ENCODE peak calls at places on chromosomes 7 and 10, in four cellular contexts. One of them, this sample, is unnamed.

GRCh38 chr10:32629910-32630309 is 184.0 kb downstream of the CCDC7 start:
- DNase-seq in left lobe of liver: no peak
- DNase-seq in MM.1S: no peak
- DNase-seq in nephron progenitor cell: no peak
- DNase-seq in this sample: no peak

GRCh38 chr10:89738551-89739209 is 37.3 kb downstream of the KIF20B start:
- DNase-seq in MM.1S: peak; percentile 65
- DNase-seq in nephron progenitor cell: no peak
- DNase-seq in left lobe of liver: no peak
- DNase-seq in this sample: no peak

GRCh38 chr10:35993816-35994515 is 351.9 kb upstream of the FZD8 start:
- DNase-seq in nephron progenitor cell: no peak
- DNase-seq in MM.1S: no peak
- DNase-seq in left lobe of liver: no peak
- DNase-seq in this sample: no peak

GRCh38 chr10:43453266-43453831 is 16.4 kb downstream of the ZNF487 start:
- DNase-seq in nephron progenitor cell: no peak
- DNase-seq in left lobe of liver: no peak
- DNase-seq in MM.1S: no peak
- DNase-seq in this sample: no peak

GRCh38 chr7:36381056-36381455 is 8.6 kb upstream of the ANLN start:
- DNase-seq in MM.1S: no peak
- DNase-seq in left lobe of liver: no peak
- DNase-seq in nephron progenitor cell: no peak
- DNase-seq in this sample: no peak

GRCh38 chr7:30226593-30227268 is 57.7 kb upstream of the ZNRF2 start:
- DNase-seq in nephron progenitor cell: peak; percentile 33
- DNase-seq in left lobe of liver: peak; percentile 79
- DNase-seq in MM.1S: no peak
- DNase-seq in this sample: no peak

GRCh38 chr7:55086413-55087201 is 67.8 kb downstream of the EGFR start:
- DNase-seq in left lobe of liver: no peak
- DNase-seq in MM.1S: no peak
- DNase-seq in nephron progenitor cell: no peak
- DNase-seq in this sample: peak; percentile 38

GRCh38 chr10:89392974-89393373 is 551 bp downstream of the IFIT1 start:
- DNase-seq in left lobe of liver: no peak
- DNase-seq in nephron progenitor cell: no peak
- DNase-seq in MM.1S: peak; percentile 82
- DNase-seq in this sample: no peak

GRCh38 chr7:31734456-31734855 is 47.4 kb downstream of the PPP1R17 start:
- DNase-seq in MM.1S: no peak
- DNase-seq in left lobe of liver: no peak
- DNase-seq in nephron progenitor cell: no peak
- DNase-seq in this sample: no peak

GRCh38 chr10:44780461-44780860 is 130.7 kb upstream of the TMEM72 start:
- DNase-seq in left lobe of liver: no peak
- DNase-seq in nephron progenitor cell: no peak
- DNase-seq in MM.1S: no peak
- DNase-seq in this sample: no peak

GRCh38 chr7:36262706-36263484 is 109.8 kb downstream of the EEPD1 start:
- DNase-seq in nephron progenitor cell: no peak
- DNase-seq in left lobe of liver: no peak
- DNase-seq in MM.1S: no peak
- DNase-seq in this sample: no peak

GRCh38 chr7:73971315-73971700 is 56.7 kb upstream of the ELN start:
- DNase-seq in MM.1S: peak; percentile 76
- DNase-seq in nephron progenitor cell: no peak
- DNase-seq in left lobe of liver: no peak
- DNase-seq in this sample: no peak

GRCh38 chr10:93903051-93903450 is 9.3 kb downstream of the SLC35G1 start:
- DNase-seq in nephron progenitor cell: no peak
- DNase-seq in MM.1S: no peak
- DNase-seq in left lobe of liver: no peak
- DNase-seq in this sample: no peak

GRCh38 chr10:105259201-105259600 is 618.1 kb downstream of the SORCS3 start:
- DNase-seq in nephron progenitor cell: no peak
- DNase-seq in left lobe of liver: no peak
- DNase-seq in MM.1S: no peak
- DNase-seq in this sample: no peak